ENCODE peak calls at places on chromosomes 7 and 10, in nine cellular contexts. S is body of pancreas, W is fibroblast of lung, H is astrocyte, K is heart right ventricle, I is WERI-Rb-1, E is left lung, O is psoas muscle, T is pancreas. Y is an unnamed sample.
A peak's percentile ranks its signal among the peaks of the same experiment; 100 is the strongest.

GRCh38 chr10:114044251-114045070 is 795 bp downstream of the ADRB1 start:
- DNase-seq in H (no peak), S (no peak), I (peak; percentile 9), W (no peak), O (peak; percentile 51), E (no peak), K (peak; percentile 47), T (no peak), Y (no peak)

GRCh38 chr10:106467506-106467905 is 697.0 kb downstream of the SORCS1 start:
- DNase-seq in W (no peak), H (no peak), E (no peak), O (no peak), I (no peak), S (no peak), T (no peak), K (no peak), Y (no peak)

GRCh38 chr7:28112883-28113540 is 67.6 kb downstream of the JAZF1 start:
- DNase-seq in K (no peak), E (no peak), W (no peak), H (no peak), O (peak; percentile 68), T (no peak), S (peak; percentile 38), I (no peak), Y (peak; percentile 85)

GRCh38 chr7:121624922-121625321 is 228.8 kb upstream of the FAM3C start:
- DNase-seq in S (peak; percentile 61), I (no peak), O (no peak), W (peak; percentile 15), K (peak; percentile 51), H (peak; percentile 29), T (no peak), E (no peak), Y (peak; percentile 20)

GRCh38 chr7:5482020-5482498 is 58.4 kb upstream of the TNRC18 start:
- DNase-seq in E (no peak), W (no peak), K (no peak), I (no peak), T (no peak), S (no peak), O (no peak), H (no peak), Y (no peak)

GRCh38 chr7:149753370-149754233 is 19.8 kb downstream of the ZNF467 start:
- DNase-seq in T (peak; percentile 87), E (no peak), W (peak; percentile 34), H (peak; percentile 12), S (peak; percentile 35), K (peak; percentile 61), I (peak; percentile 89), O (no peak), Y (peak; percentile 73)

GRCh38 chr7:122602800-122603199 is 96.1 kb downstream of the RNF133 start:
- DNase-seq in I (no peak), H (no peak), T (no peak), S (no peak), K (no peak), O (no peak), W (no peak), E (no peak), Y (no peak)

GRCh38 chr7:1092161-1092632 is 4.3 kb downstream of the GPER1 start:
- DNase-seq in I (no peak), H (no peak), K (no peak), S (no peak), E (no peak), O (no peak), W (no peak), T (no peak), Y (no peak)

GRCh38 chr10:122269097-122269687 is 1.9 kb upstream of the BTBD16 start:
- DNase-seq in K (no peak), T (no peak), S (no peak), E (no peak), I (no peak), H (no peak), W (no peak), O (no peak), Y (no peak)

GRCh38 chr10:86670290-86670811 is 2.0 kb downstream of the LDB3 start:
- DNase-seq in T (no peak), K (no peak), I (no peak), S (no peak), W (no peak), E (no peak), O (peak; percentile 90), H (no peak), Y (no peak)

GRCh38 chr10:4661572-4662255 is 164.3 kb upstream of the AKR1E2 start:
- DNase-seq in H (no peak), O (peak; percentile 97), I (no peak), S (peak; percentile 13), E (peak; percentile 50), T (no peak), K (peak; percentile 83), W (peak; percentile 33), Y (no peak)

GRCh38 chr7:50837965-50838364 is 55.3 kb upstream of the GRB10 start:
- DNase-seq in T (no peak), O (no peak), E (no peak), I (no peak), K (no peak), S (no peak), H (peak; percentile 91), W (peak; percentile 77), Y (no peak)

GRCh38 chr10:77602231-77602912 is 35.2 kb downstream of the KCNMA1 start:
- DNase-seq in S (no peak), W (peak; percentile 90), K (no peak), T (peak; percentile 29), E (no peak), I (no peak), O (no peak), H (no peak), Y (no peak)

GRCh38 chr7:67401492-67401891 is 404.9 kb downstream of the TYW1 start:
- DNase-seq in H (no peak), I (no peak), O (no peak), W (no peak), K (no peak), T (no peak), E (no peak), S (no peak), Y (no peak)

GRCh38 chr10:114477285-114477684 is 73.0 kb upstream of the AFAP1L2 start:
- DNase-seq in O (peak; percentile 83), K (no peak), W (peak; percentile 15), T (no peak), E (no peak), I (no peak), S (peak; percentile 24), H (no peak), Y (no peak)

GRCh38 chr7:16754869-16755317 is 1.3 kb downstream of the TSPAN13 start:
- DNase-seq in I (peak; percentile 49), W (no peak), K (no peak), S (no peak), E (no peak), H (peak; percentile 30), T (no peak), O (no peak), Y (no peak)

GRCh38 chr10:97596101-97597055 is 6.9 kb downstream of the C10orf62 start:
- DNase-seq in O (peak; percentile 81), W (peak; percentile 66), H (peak; percentile 94), E (no peak), K (no peak), S (peak; percentile 70), T (no peak), I (no peak), Y (peak; percentile 90)

GRCh38 chr10:71659050-71659738 is 60.4 kb downstream of the C10orf105 start:
- DNase-seq in K (no peak), H (no peak), S (no peak), I (no peak), O (no peak), W (no peak), T (no peak), E (no peak), Y (no peak)

GRCh38 chr10:100982916-100983830 is 4.1 kb downstream of the MRPL43 start:
- DNase-seq in E (no peak), H (no peak), O (peak; percentile 42), S (peak; percentile 1), W (no peak), K (no peak), I (no peak), T (peak; percentile 53), Y (no peak)

GRCh38 chr10:101612086-101612485 is 24.0 kb downstream of the DPCD start:
- DNase-seq in O (no peak), S (no peak), H (no peak), W (no peak), I (no peak), E (no peak), T (no peak), K (no peak), Y (no peak)

GRCh38 chr10:114729103-114729659 is 71.1 kb upstream of the ABLIM1 start:
- DNase-seq in E (no peak), O (no peak), T (no peak), W (no peak), I (no peak), S (no peak), H (no peak), K (no peak), Y (no peak)

GRCh38 chr7:92266415-92267241 is 20.9 kb downstream of the ANKIB1 start:
- DNase-seq in O (no peak), S (no peak), E (no peak), T (no peak), I (no peak), W (no peak), K (no peak), H (no peak), Y (no peak)
- TF ChIP-seq CTCF in O (no peak), S (no peak), E (no peak), T (no peak), I (no peak), W (no peak), K (no peak), H (no peak), Y (no peak)

GRCh38 chr10:73095479-73096021 is 1.1 kb downstream of the P4HA1 start:
- DNase-seq in K (peak; percentile 26), W (peak; percentile 87), H (peak; percentile 75), I (peak; percentile 19), O (no peak), E (peak; percentile 74), T (no peak), S (peak; percentile 58), Y (peak; percentile 77)
- H3K4me3 ChIP-seq in K (peak overlapping the region; percentile 85), W (peak overlapping the region; percentile 99), H (peak overlapping the region; percentile 94), I (peak overlapping the region; percentile 98), O (peak overlapping the region; percentile 70), E (peak overlapping the region; percentile 74), T (peak overlapping the region; percentile 80), S (peak overlapping the region; percentile 49), Y (no peak overlapping the region)

DNA sequence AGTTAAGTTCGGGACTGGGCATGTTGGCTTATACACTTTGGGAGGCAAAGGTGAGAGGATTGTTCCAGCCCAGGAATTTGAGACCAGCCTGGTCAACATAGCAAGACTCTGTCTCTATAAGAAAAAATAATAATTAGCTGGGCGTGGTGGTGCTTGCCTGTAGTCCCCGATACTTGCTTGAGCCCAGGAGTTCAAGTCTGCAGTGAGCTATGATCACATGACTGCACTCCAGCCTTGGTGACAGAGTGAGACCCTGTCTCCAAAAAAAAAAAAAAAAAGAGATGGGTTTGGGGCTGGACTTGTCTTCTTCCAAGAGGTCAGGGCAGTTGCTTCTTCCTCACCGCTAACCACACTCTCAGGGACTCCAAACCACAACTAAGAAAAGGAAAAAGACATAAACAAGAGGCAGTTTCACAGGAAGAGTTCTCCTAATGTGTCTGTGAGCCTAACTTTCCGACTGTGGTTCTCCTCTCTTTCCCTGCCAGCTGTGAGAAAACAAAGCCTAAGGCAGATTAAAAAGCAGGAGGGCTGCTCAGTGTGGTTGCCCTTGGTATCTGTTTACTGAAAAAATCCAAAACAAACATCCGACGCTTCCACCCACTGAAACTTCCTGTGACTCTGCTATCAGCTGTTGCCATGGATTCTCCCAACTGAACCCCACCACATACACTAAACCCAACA is 2.4 kb upstream of the SERPINE1 start:
- DNase-seq in S (no peak), H (peak; percentile 92), K (no peak), T (no peak), W (peak; percentile 69), O (no peak), E (no peak), I (no peak), Y (no peak)
- H3K27ac ChIP-seq in S (peak overlapping the region; percentile 30), H (peak overlapping the region; percentile 97), K (no peak overlapping the region), T (no peak overlapping the region), W (peak overlapping the region; percentile 92), O (no peak overlapping the region), E (peak overlapping the region; percentile 63), I (no peak overlapping the region), Y (peak overlapping the region; percentile 75)

GRCh38 chr7:106944035-106944665 is 79.1 kb downstream of the PIK3CG start:
- DNase-seq in W (no peak), I (no peak), O (no peak), T (no peak), K (no peak), H (no peak), E (no peak), S (no peak), Y (no peak)
- TF ChIP-seq CTCF in W (no peak), I (no peak), O (no peak), T (no peak), K (no peak), H (no peak), E (no peak), S (no peak), Y (no peak)